ENCODE peak calls at places on chromosomes 13 and 19, in nine cellular contexts. R is colonic mucosa, K is GM13977, E is lower leg skin, F is progenitor cell of endocrine pancreas, P is H9, L is AG09319, V is tibial nerve, J is neural crest cell. G is an unnamed sample.
A peak's percentile ranks its signal among the peaks of the same experiment; 100 is the strongest.

GRCh38 chr13:81275666-81276258 is 934.8 kb upstream of the SPRY2 start:
- DNase-seq in R (no peak), K (no peak), E (no peak), F (no peak), P (no peak), L (no peak), V (no peak), J (no peak), G (no peak)

GRCh38 chr13:30607908-30608307 is 9.8 kb upstream of the USPL1 start:
- DNase-seq in R (no peak), K (peak; percentile 77), E (no peak), F (no peak), P (no peak), L (no peak), V (no peak), J (no peak), G (peak; percentile 27)

GRCh38 chr13:112457081-112457480 is 80.9 kb downstream of the SPACA7 start:
- DNase-seq in R (no peak), K (no peak), E (no peak), F (no peak), P (no peak), L (no peak), V (no peak), J (no peak), G (no peak)

GRCh38 chr13:20473888-20474287 is 51.8 kb downstream of the CRYL1 start:
- DNase-seq in R (no peak), K (no peak), E (no peak), F (no peak), P (no peak), L (no peak), V (no peak), J (no peak), G (no peak)

GRCh38 chr13:113209880-113210421 is 538 bp downstream of the CUL4A start:
- DNase-seq in R (peak; percentile 71), K (peak; percentile 75), E (peak; percentile 93), F (peak; percentile 58), P (peak; percentile 72), L (no peak), V (no peak), J (peak; percentile 40), G (peak; percentile 65)

GRCh38 chr13:69856331-69856730 is 251.3 kb upstream of the ATXN8OS start:
- DNase-seq in R (no peak), K (no peak), E (no peak), F (no peak), P (no peak), L (no peak), V (no peak), J (no peak), G (no peak)

GRCh38 chr19:33771308-33772101 is 25.2 kb upstream of the KCTD15 start:
- DNase-seq in R (peak; percentile 75), K (peak; percentile 88), E (peak; percentile 94), F (peak; percentile 81), P (peak; percentile 71), L (peak; percentile 22), V (no peak), J (peak; percentile 84), G (peak; percentile 42)

GRCh38 chr19:52398091-52398461 is 427 bp downstream of the ZNF528 start:
- DNase-seq in R (peak; percentile 21), K (no peak), E (no peak), F (no peak), P (no peak), L (no peak), V (no peak), J (no peak), G (no peak)

GRCh38 chr19:46731007-46731501 is 14.1 kb upstream of the PRKD2 start:
- DNase-seq in R (no peak), K (no peak), E (no peak), F (no peak), P (no peak), L (peak; percentile 40), V (no peak), J (no peak), G (no peak)

GRCh38 chr13:99766641-99767045 is 204.9 kb downstream of the ZIC5 start:
- DNase-seq in R (no peak), K (no peak), E (no peak), F (no peak), P (peak; percentile 61), L (no peak), V (no peak), J (no peak), G (no peak)

GRCh38 chr19:1773173-1773572 is 19.9 kb downstream of the ONECUT3 start:
- DNase-seq in R (no peak), K (no peak), E (no peak), F (no peak), P (no peak), L (no peak), V (no peak), J (no peak), G (no peak)

GRCh38 chr19:56806639-56807038 is 33.9 kb downstream of the PEG3 start:
- DNase-seq in R (no peak), K (no peak), E (no peak), F (no peak), P (no peak), L (no peak), V (no peak), J (no peak), G (no peak)

GRCh38 chr19:56810260-56810659 is 30.3 kb downstream of the PEG3 start:
- DNase-seq in R (no peak), K (no peak), E (no peak), F (no peak), P (no peak), L (no peak), V (no peak), J (no peak), G (no peak)

GRCh38 chr19:56813531-56813930 is 27.0 kb downstream of the PEG3 start:
- DNase-seq in R (no peak), K (no peak), E (no peak), F (no peak), P (no peak), L (no peak), V (no peak), J (no peak), G (no peak)

GRCh38 chr19:56811480-56811879 is 29.0 kb downstream of the PEG3 start:
- DNase-seq in R (no peak), K (no peak), E (no peak), F (no peak), P (no peak), L (no peak), V (no peak), J (no peak), G (no peak)

DNA sequence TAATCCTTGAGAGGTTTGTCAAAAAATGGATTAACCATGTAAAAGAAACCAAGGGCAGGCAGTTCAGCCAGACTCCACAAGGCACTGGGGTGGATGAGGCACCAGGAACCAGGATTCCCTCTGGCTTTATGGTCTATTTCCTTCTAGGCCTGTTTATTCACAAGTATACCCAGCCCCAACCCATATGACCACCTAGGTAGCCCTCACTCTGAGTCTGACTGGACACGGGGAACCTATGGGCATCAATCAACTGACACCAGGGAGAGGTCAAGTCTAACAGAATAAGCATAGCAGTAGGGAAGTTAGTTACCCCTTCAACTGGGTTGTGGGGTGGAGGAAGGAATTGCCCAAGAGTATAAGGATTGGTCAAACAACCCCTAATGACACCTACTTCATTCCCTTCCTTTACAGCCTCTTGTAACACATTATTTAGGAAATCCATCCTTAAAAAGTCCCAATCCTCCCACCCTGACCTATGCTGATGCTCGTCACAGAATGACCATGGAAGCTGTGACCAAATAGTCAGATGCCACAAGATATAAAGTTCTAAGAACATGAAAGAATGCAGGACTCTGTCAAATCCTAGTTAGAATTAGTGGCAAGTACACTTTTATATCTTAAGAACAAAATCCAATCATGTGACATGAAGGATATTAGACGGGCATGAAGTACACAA is 31.7 kb downstream of the PEG3 start:
- DNase-seq in R (no peak), K (no peak), E (no peak), F (no peak), P (no peak), L (no peak), V (no peak), J (no peak), G (no peak)
- TF ChIP-seq CTCF in R (no peak), K (no peak), E (no peak), F (no peak), P (no peak), L (no peak), V (no peak), J (no peak), G (no peak)

GRCh38 chr19:7681336-7682174 is 922 bp downstream of the TRAPPC5 start:
- DNase-seq in R (peak; percentile 88), K (peak; percentile 92), E (peak; percentile 95), F (peak; percentile 48), P (peak; percentile 88), L (peak; percentile 44), V (peak; percentile 42), J (peak; percentile 63), G (peak; percentile 65)
- TF ChIP-seq CTCF in R (peak; percentile 43), K (peak; percentile 77), E (no peak), F (peak; percentile 47), P (peak; percentile 65), L (peak; percentile 68), V (peak; percentile 59), J (peak; percentile 55), G (no peak)

DNA sequence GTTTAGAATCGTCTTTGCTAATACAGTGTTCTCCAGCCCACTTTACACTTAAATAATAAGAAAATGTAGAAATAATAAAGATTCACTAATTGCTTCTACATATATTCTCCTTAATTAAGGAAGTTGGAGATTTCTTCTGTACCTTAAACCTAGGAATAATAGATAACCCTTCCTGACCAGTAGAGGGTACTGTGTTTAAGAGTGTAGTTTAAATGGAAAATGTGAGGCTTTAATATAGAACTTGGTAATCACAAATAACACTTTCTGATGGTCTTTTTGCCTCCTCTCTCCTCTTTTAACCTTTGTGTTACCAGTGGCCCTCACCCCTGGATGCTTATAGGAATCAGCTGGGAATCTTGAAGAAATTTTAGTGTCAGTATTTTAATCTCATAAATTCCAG is 20.7 kb downstream of the POMP start:
- DNase-seq in R (no peak), K (no peak), E (no peak), F (no peak), P (no peak), L (no peak), V (no peak), J (no peak), G (no peak)
- TF ChIP-seq CTCF in R (peak; percentile 31), K (peak; percentile 33), E (no peak), F (peak; percentile 57), P (peak; percentile 64), L (peak; percentile 37), V (peak; percentile 10), J (peak; percentile 61), G (no peak)

GRCh38 chr19:27746691-27747380 is 1466.1 kb downstream of the UQCRFS1 start:
- DNase-seq in R (peak; percentile 17), K (no peak), E (peak; percentile 77), F (no peak), P (peak; percentile 70), L (no peak), V (no peak), J (peak; percentile 5), G (no peak)
- TF ChIP-seq CTCF in R (no peak), K (no peak), E (no peak), F (no peak), P (peak; percentile 51), L (no peak), V (no peak), J (peak; percentile 32), G (no peak)

DNA sequence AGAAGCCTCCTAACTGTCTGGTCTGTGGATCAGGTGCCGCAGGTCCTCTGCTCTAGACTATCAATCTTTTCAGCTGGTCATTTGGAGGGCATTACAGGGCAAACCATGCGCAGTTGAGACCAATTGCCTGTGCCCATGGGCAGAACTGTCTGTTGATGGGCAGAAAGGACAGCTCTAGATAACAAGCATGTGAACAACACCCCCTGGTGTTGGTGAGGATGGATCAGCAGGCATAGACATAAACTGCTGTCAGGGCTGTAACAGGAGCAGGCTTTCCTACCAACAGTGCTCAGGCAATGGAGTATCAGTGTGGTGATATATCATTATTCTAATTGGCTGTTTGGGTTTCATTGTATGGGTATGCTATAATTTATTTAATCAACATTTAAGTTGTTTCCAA is 104.7 kb upstream of the KL start:
- DNase-seq in R (no peak), K (peak; percentile 65), E (no peak), F (no peak), P (peak; percentile 70), L (no peak), V (no peak), J (no peak), G (no peak)
- TF ChIP-seq CTCF in R (peak; percentile 27), K (peak; percentile 62), E (no peak), F (no peak), P (peak; percentile 67), L (peak; percentile 47), V (peak; percentile 23), J (peak; percentile 51), G (no peak)

G was measured in activated B cell treated with CpG ODN at 0.5 μM for 24 hours.